ENCODE peak calls at places on chromosomes 12 and 14, in six cellular contexts. H is fibroblast of pulmonary artery, V is activated T-cell treated with anti-CD3 and anti-CD28 coated beads for 1 hour, X is amygdala, Z is HTR-8/SVneo, C is cardiac fibroblast. J is an unnamed sample.

GRCh38 chr14:55641954-55642353 is 61.9 kb downstream of the KTN1 start:
- DNase-seq in V (no peak), Z (no peak), H (no peak), C (no peak), X (no peak), J (no peak)

GRCh38 chr12:85690146-85690545 is 146.1 kb downstream of the RASSF9 start:
- DNase-seq in V (no peak), H (no peak), X (no peak), Z (no peak), C (no peak), J (no peak)

GRCh38 chr12:78804262-78804661 is 60.3 kb upstream of the SYT1 start:
- DNase-seq in V (no peak), X (no peak), C (no peak), Z (no peak), H (no peak), J (no peak)

GRCh38 chr12:68565391-68565903 is 45.3 kb upstream of the RAP1B start:
- DNase-seq in Z (peak), V (no peak), C (peak), H (peak), X (no peak), J (no peak)

GRCh38 chr12:77685112-77685511 is 145.6 kb upstream of the NAV3 start:
- DNase-seq in X (peak), Z (peak), H (peak), V (no peak), C (peak), J (peak)

GRCh38 chr12:111826316-111826715 is 15.7 kb upstream of the MAPKAPK5 start:
- DNase-seq in X (no peak), C (peak), Z (no peak), H (no peak), V (no peak), J (no peak)

GRCh38 chr14:48955857-48956256 is 630.3 kb downstream of the RPS29 start:
- DNase-seq in Z (no peak), V (no peak), H (no peak), C (no peak), X (no peak), J (no peak)

GRCh38 chr14:27391331-27391730 is 793.5 kb upstream of the NOVA1 start:
- DNase-seq in H (peak), Z (no peak), X (no peak), C (no peak), V (no peak), J (no peak)

GRCh38 chr12:64611430-64612286 is 1.4 kb downstream of the RASSF3 start:
- DNase-seq in Z (no peak), V (no peak), X (no peak), C (peak), H (peak), J (no peak)

GRCh38 chr12:106254724-106255123 is 6.9 kb upstream of the CKAP4 start:
- DNase-seq in C (no peak), V (no peak), X (no peak), H (no peak), Z (no peak), J (no peak)

GRCh38 chr14:64728856-64729255 is 24.6 kb downstream of the PLEKHG3 start:
- DNase-seq in X (no peak), V (no peak), C (no peak), H (no peak), Z (no peak), J (no peak)

GRCh38 chr14:74963705-74964271 is 8.4 kb upstream of the PGF start:
- DNase-seq in X (no peak), H (peak), Z (no peak), C (peak), V (no peak), J (no peak)

GRCh38 chr14:68598621-68599447 is 194.0 kb downstream of the ZFP36L1 start:
- DNase-seq in C (peak), X (no peak), Z (peak), V (no peak), H (peak), J (peak)

GRCh38 chr14:34971801-34972200 is 11.0 kb upstream of the SRP54 start:
- DNase-seq in C (no peak), Z (no peak), X (no peak), V (no peak), H (no peak), J (no peak)

GRCh38 chr12:52005903-52006703 is 643 bp upstream of the TAMALIN start:
- DNase-seq in V (no peak), H (no peak), X (peak), Z (no peak), C (no peak), J (no peak)

GRCh38 chr12:90897316-90897715 is 57.7 kb downstream of the CCER1 start:
- DNase-seq in H (no peak), X (no peak), V (no peak), Z (no peak), C (no peak), J (no peak)

GRCh38 chr14:36397357-36397756 is 76.9 kb upstream of the MBIP start:
- DNase-seq in V (no peak), Z (no peak), X (no peak), H (no peak), C (no peak), J (no peak)

GRCh38 chr14:34826661-34827060 is 48.5 kb downstream of the BAZ1A start:
- DNase-seq in H (peak), V (no peak), C (no peak), Z (no peak), X (no peak), J (no peak)

GRCh38 chr12:94621662-94622359 is 28.5 kb downstream of the TMCC3 start:
- DNase-seq in V (no peak), H (peak), Z (peak), X (no peak), C (peak), J (no peak)

GRCh38 chr12:10165421-10165820 is 6.5 kb downstream of the OLR1 start:
- DNase-seq in Z (no peak), X (no peak), V (no peak), C (no peak), H (no peak), J (no peak)

GRCh38 chr14:21454843-21455550 is 926 bp downstream of the CHD8 start:
- DNase-seq in V (no peak), Z (no peak), H (no peak), C (no peak), X (no peak), J (no peak)

GRCh38 chr14:42224053-42224888 is 617.6 kb downstream of the LRFN5 start:
- DNase-seq in Z (peak), V (no peak), X (peak), H (peak), C (peak), J (peak)

GRCh38 chr12:42326466-42327226 is 679 bp downstream of the PPHLN1 start:
- DNase-seq in X (no peak), H (peak), C (peak), Z (no peak), V (no peak), J (no peak)

GRCh38 chr14:67999290-67999689 is 179.7 kb downstream of the RAD51B start:
- DNase-seq in H (peak), C (peak), Z (no peak), V (no peak), X (no peak), J (no peak)

GRCh38 chr12:7877421-7877820 is 4.7 kb upstream of the SLC2A14 start:
- DNase-seq in H (no peak), X (no peak), V (no peak), Z (no peak), C (no peak), J (no peak)

GRCh38 chr12:64080319-64081008 is 141.6 kb downstream of the KICS2 start:
- DNase-seq in C (peak), V (no peak), X (no peak), H (no peak), Z (no peak), J (peak)

GRCh38 chr14:61472801-61473376 is 151.5 kb downstream of the PRKCH start:
- DNase-seq in X (no peak), Z (no peak), V (peak), H (peak), C (peak), J (no peak)

GRCh38 chr12:67430708-67431335 is 161.7 kb downstream of the CAND1 start:
- DNase-seq in H (peak), Z (no peak), X (no peak), C (peak), V (no peak), J (no peak)

GRCh38 chr12:129844662-129845061 is 59.2 kb downstream of the TMEM132D start:
- DNase-seq in X (no peak), V (no peak), C (no peak), Z (no peak), H (no peak), J (no peak)

GRCh38 chr12:100753837-100754236 is 40.7 kb upstream of the ANO4 start:
- DNase-seq in X (no peak), C (no peak), V (no peak), H (no peak), Z (no peak), J (no peak)

GRCh38 chr12:29902043-29902442 is 118.3 kb upstream of the TMTC1 start:
- DNase-seq in Z (no peak), C (no peak), X (no peak), V (no peak), H (no peak), J (no peak)

GRCh38 chr12:63419119-63419518 is 249.2 kb downstream of the DPY19L2 start:
- DNase-seq in Z (no peak), H (no peak), C (no peak), V (no peak), X (no peak), J (peak)

J was measured in HCT116.